ENCODE peak calls at places on chromosome 1, in four cellular contexts. V is M059J, X is mesendoderm, Y is BE2C. G is an unnamed sample.

GRCh38 chr1:95793893-95794292 is 559.9 kb downstream of the RWDD3 start:
- DNase-seq in X (peak), V (peak), Y (peak), G (peak)

GRCh38 chr1:40936878-40937484 is 42.5 kb upstream of the CTPS1 start:
- DNase-seq in V (peak), X (no peak), Y (peak), G (no peak)

GRCh38 chr1:209809601-209810000 is 3.7 kb upstream of the IRF6 start:
- DNase-seq in Y (no peak), X (no peak), V (no peak), G (no peak)

GRCh38 chr1:100382657-100383056 is 30.4 kb downstream of the CDC14A start:
- DNase-seq in X (no peak), Y (no peak), V (no peak), G (peak)

GRCh38 chr1:65344171-65344570 is 34.8 kb downstream of the DNAJC6 start:
- DNase-seq in V (peak), X (no peak), Y (no peak), G (no peak)

GRCh38 chr1:221292652-221293051 is 413.4 kb downstream of the HLX start:
- DNase-seq in Y (no peak), V (no peak), X (no peak), G (no peak)

GRCh38 chr1:149997585-149998262 is 12.8 kb downstream of the OTUD7B start:
- DNase-seq in X (no peak), Y (no peak), V (no peak), G (no peak)

GRCh38 chr1:5909576-5910275 is 82.5 kb downstream of the NPHP4 start:
- DNase-seq in Y (no peak), X (no peak), V (no peak), G (no peak)

GRCh38 chr1:206851611-206852010 is 13.8 kb upstream of the IL20 start:
- DNase-seq in V (peak), Y (no peak), X (no peak), G (no peak)

GRCh38 chr1:87134061-87134460 is 194.6 kb upstream of the LMO4 start:
- DNase-seq in X (no peak), Y (no peak), V (no peak), G (no peak)

GRCh38 chr1:5916572-5917280 is 75.5 kb downstream of the NPHP4 start:
- DNase-seq in X (no peak), V (no peak), Y (no peak), G (peak)

GRCh38 chr1:96845464-96845863 is 123.9 kb downstream of the PTBP2 start:
- DNase-seq in X (peak), Y (peak), V (no peak), G (peak)

G was measured in WERI-Rb-1.